ENCODE peak calls at places on chromosomes 2 and 18, in five cellular contexts. One of them, this sample, is unnamed.

GRCh38 chr2:191379375-191379774 is 134.2 kb downstream of the MYO1B start:
- DNase-seq in skeletal muscle cell: no peak
- DNase-seq in CD8-positive, alpha-beta memory T cell: no peak
- DNase-seq in DND-41: no peak
- DNase-seq in heart left ventricle: no peak
- DNase-seq in this sample: no peak

GRCh38 chr2:154952346-154953010 is 254.0 kb downstream of the KCNJ3 start:
- DNase-seq in skeletal muscle cell: no peak
- DNase-seq in CD8-positive, alpha-beta memory T cell: no peak
- DNase-seq in heart left ventricle: no peak
- DNase-seq in DND-41: no peak
- DNase-seq in this sample: peak

GRCh38 chr2:201924453-201924852 is 109.2 kb upstream of the FZD7 start:
- DNase-seq in DND-41: no peak
- DNase-seq in heart left ventricle: no peak
- DNase-seq in CD8-positive, alpha-beta memory T cell: no peak
- DNase-seq in skeletal muscle cell: no peak
- DNase-seq in this sample: no peak

GRCh38 chr2:85902496-85902895 is 13.7 kb upstream of the ST3GAL5 start:
- DNase-seq in CD8-positive, alpha-beta memory T cell: no peak
- DNase-seq in heart left ventricle: no peak
- DNase-seq in DND-41: no peak
- DNase-seq in skeletal muscle cell: no peak
- DNase-seq in this sample: no peak

GRCh38 chr2:28413152-28413895 is 20.7 kb downstream of the FOSL2 start:
- DNase-seq in skeletal muscle cell: peak
- DNase-seq in CD8-positive, alpha-beta memory T cell: no peak
- DNase-seq in DND-41: peak
- DNase-seq in heart left ventricle: peak
- DNase-seq in this sample: no peak

GRCh38 chr18:3722662-3723433 is 272.9 kb downstream of the TGIF1 start:
- DNase-seq in heart left ventricle: no peak
- DNase-seq in skeletal muscle cell: no peak
- DNase-seq in DND-41: no peak
- DNase-seq in CD8-positive, alpha-beta memory T cell: no peak
- DNase-seq in this sample: no peak

GRCh38 chr2:30979822-30980245 is 158.4 kb downstream of the GALNT14 start:
- DNase-seq in CD8-positive, alpha-beta memory T cell: no peak
- DNase-seq in heart left ventricle: peak
- DNase-seq in skeletal muscle cell: peak
- DNase-seq in DND-41: no peak
- DNase-seq in this sample: no peak

GRCh38 chr2:129777757-129778607 is 201.5 kb upstream of the RAB6C start:
- DNase-seq in CD8-positive, alpha-beta memory T cell: no peak
- DNase-seq in DND-41: no peak
- DNase-seq in skeletal muscle cell: no peak
- DNase-seq in heart left ventricle: no peak
- DNase-seq in this sample: no peak

GRCh38 chr2:231780123-231780908 is 766 bp downstream of the PDE6D start:
- DNase-seq in skeletal muscle cell: no peak
- DNase-seq in CD8-positive, alpha-beta memory T cell: peak
- DNase-seq in heart left ventricle: peak
- DNase-seq in DND-41: peak
- DNase-seq in this sample: no peak

GRCh38 chr2:102439065-102439695 is 16.2 kb downstream of the IL18RAP start:
- DNase-seq in skeletal muscle cell: peak
- DNase-seq in heart left ventricle: no peak
- DNase-seq in CD8-positive, alpha-beta memory T cell: no peak
- DNase-seq in DND-41: no peak
- DNase-seq in this sample: no peak

GRCh38 chr2:102010767-102011351 is 19.1 kb downstream of the IL1R2 start:
- DNase-seq in CD8-positive, alpha-beta memory T cell: no peak
- DNase-seq in heart left ventricle: no peak
- DNase-seq in skeletal muscle cell: no peak
- DNase-seq in DND-41: no peak
- DNase-seq in this sample: no peak

GRCh38 chr2:127226520-127227263 is 6.6 kb upstream of the CYP27C1 start:
- DNase-seq in CD8-positive, alpha-beta memory T cell: no peak
- DNase-seq in skeletal muscle cell: peak
- DNase-seq in DND-41: no peak
- DNase-seq in heart left ventricle: no peak
- DNase-seq in this sample: no peak

GRCh38 chr18:58216071-58216471 is 172.0 kb downstream of the NEDD4L start:
- DNase-seq in heart left ventricle: no peak
- DNase-seq in DND-41: no peak
- DNase-seq in CD8-positive, alpha-beta memory T cell: no peak
- DNase-seq in skeletal muscle cell: no peak
- DNase-seq in this sample: no peak

GRCh38 chr2:25103287-25103871 is 61.5 kb downstream of the EFR3B start:
- DNase-seq in DND-41: no peak
- DNase-seq in heart left ventricle: no peak
- DNase-seq in skeletal muscle cell: peak
- DNase-seq in CD8-positive, alpha-beta memory T cell: no peak
- DNase-seq in this sample: no peak

GRCh38 chr18:6836331-6836730 is 106.8 kb downstream of the ARHGAP28 start:
- DNase-seq in DND-41: no peak
- DNase-seq in skeletal muscle cell: no peak
- DNase-seq in CD8-positive, alpha-beta memory T cell: no peak
- DNase-seq in heart left ventricle: no peak
- DNase-seq in this sample: no peak

GRCh38 chr2:181364492-181365175 is 92.6 kb upstream of the ITGA4 start:
- DNase-seq in CD8-positive, alpha-beta memory T cell: no peak
- DNase-seq in heart left ventricle: no peak
- DNase-seq in skeletal muscle cell: peak
- DNase-seq in DND-41: no peak
- DNase-seq in this sample: no peak

GRCh38 chr2:227719637-227720036 is 1.8 kb upstream of the SLC19A3 start:
- DNase-seq in heart left ventricle: no peak
- DNase-seq in skeletal muscle cell: no peak
- DNase-seq in DND-41: no peak
- DNase-seq in CD8-positive, alpha-beta memory T cell: no peak
- DNase-seq in this sample: no peak

GRCh38 chr2:160584972-160585494 is 91.4 kb upstream of the RBMS1 start:
- DNase-seq in CD8-positive, alpha-beta memory T cell: no peak
- DNase-seq in heart left ventricle: no peak
- DNase-seq in DND-41: no peak
- DNase-seq in skeletal muscle cell: no peak
- DNase-seq in this sample: no peak

DNA sequence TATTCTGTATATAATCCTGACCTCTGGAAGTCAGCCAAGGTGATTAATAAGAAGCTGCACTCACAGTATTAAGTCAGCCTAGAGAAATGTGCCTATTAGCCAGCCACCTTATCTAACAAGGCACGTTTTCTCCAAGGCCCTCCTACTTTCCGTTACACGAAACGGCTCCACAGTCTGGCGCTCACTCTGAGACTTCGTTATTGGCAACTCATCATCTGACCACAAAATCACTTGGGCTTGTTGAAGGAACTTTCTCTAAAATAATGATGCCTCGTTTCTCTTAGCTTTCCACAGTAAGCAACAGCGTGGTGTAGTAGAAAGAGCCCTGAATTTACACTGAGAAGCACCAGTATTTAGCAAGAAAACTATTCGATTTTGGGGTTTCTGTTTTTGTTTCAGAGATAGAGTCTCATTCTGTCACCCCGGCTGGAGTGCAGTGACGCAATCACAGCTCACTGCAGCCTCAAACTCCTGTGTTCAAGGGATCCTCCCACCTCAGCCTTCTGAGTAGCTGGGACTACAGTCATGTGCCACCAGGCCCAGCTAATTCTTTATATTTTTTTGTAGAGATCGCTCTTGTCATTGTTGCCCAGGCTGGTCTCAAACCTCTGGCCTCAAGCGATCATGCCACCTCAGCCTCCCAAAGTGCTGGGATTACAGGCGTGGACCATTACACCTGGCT is 53.6 kb upstream of the SLC14A1 start:
- DNase-seq in heart left ventricle: no peak
- DNase-seq in CD8-positive, alpha-beta memory T cell: no peak
- DNase-seq in skeletal muscle cell: no peak
- DNase-seq in DND-41: peak
- DNase-seq in this sample: peak
- H3K4me3 ChIP-seq in heart left ventricle: no peak
- H3K4me3 ChIP-seq in CD8-positive, alpha-beta memory T cell: no peak
- H3K4me3 ChIP-seq in skeletal muscle cell: no peak
- H3K4me3 ChIP-seq in DND-41: no peak
- H3K4me3 ChIP-seq in this sample: no peak

GRCh38 chr18:34039194-34039593 is 185.5 kb downstream of the NOL4 start:
- DNase-seq in DND-41: peak
- DNase-seq in heart left ventricle: no peak
- DNase-seq in skeletal muscle cell: no peak
- DNase-seq in CD8-positive, alpha-beta memory T cell: no peak
- DNase-seq in this sample: peak
- H3K4me3 ChIP-seq in DND-41: no peak
- H3K4me3 ChIP-seq in heart left ventricle: peak
- H3K4me3 ChIP-seq in skeletal muscle cell: no peak
- H3K4me3 ChIP-seq in CD8-positive, alpha-beta memory T cell: no peak
- H3K4me3 ChIP-seq in this sample: no peak

GRCh38 chr18:21815101-21815500 is 74.5 kb downstream of the MIB1 start:
- DNase-seq in DND-41: no peak
- DNase-seq in heart left ventricle: no peak
- DNase-seq in CD8-positive, alpha-beta memory T cell: no peak
- DNase-seq in skeletal muscle cell: no peak
- DNase-seq in this sample: no peak

GRCh38 chr18:21805771-21806366 is 65.3 kb downstream of the MIB1 start:
- DNase-seq in heart left ventricle: no peak
- DNase-seq in CD8-positive, alpha-beta memory T cell: no peak
- DNase-seq in DND-41: no peak
- DNase-seq in skeletal muscle cell: no peak
- DNase-seq in this sample: no peak

GRCh38 chr18:21808185-21808584 is 67.6 kb downstream of the MIB1 start:
- DNase-seq in skeletal muscle cell: no peak
- DNase-seq in heart left ventricle: no peak
- DNase-seq in DND-41: no peak
- DNase-seq in CD8-positive, alpha-beta memory T cell: no peak
- DNase-seq in this sample: no peak

GRCh38 chr18:21809725-21810124 is 69.1 kb downstream of the MIB1 start:
- DNase-seq in skeletal muscle cell: no peak
- DNase-seq in heart left ventricle: no peak
- DNase-seq in CD8-positive, alpha-beta memory T cell: no peak
- DNase-seq in DND-41: no peak
- DNase-seq in this sample: no peak
- H3K4me3 ChIP-seq in skeletal muscle cell: no peak
- H3K4me3 ChIP-seq in heart left ventricle: no peak
- H3K4me3 ChIP-seq in CD8-positive, alpha-beta memory T cell: no peak
- H3K4me3 ChIP-seq in DND-41: no peak
- H3K4me3 ChIP-seq in this sample: no peak

GRCh38 chr2:60437080-60437765 is 116.2 kb downstream of the BCL11A start:
- DNase-seq in skeletal muscle cell: no peak
- DNase-seq in CD8-positive, alpha-beta memory T cell: no peak
- DNase-seq in heart left ventricle: no peak
- DNase-seq in DND-41: peak
- DNase-seq in this sample: no peak
- H3K4me3 ChIP-seq in skeletal muscle cell: no peak
- H3K4me3 ChIP-seq in CD8-positive, alpha-beta memory T cell: no peak
- H3K4me3 ChIP-seq in heart left ventricle: no peak
- H3K4me3 ChIP-seq in DND-41: no peak
- H3K4me3 ChIP-seq in this sample: no peak

GRCh38 chr2:10124538-10125045 is 2.1 kb downstream of the RRM2 start:
- DNase-seq in DND-41: peak
- DNase-seq in heart left ventricle: no peak
- DNase-seq in skeletal muscle cell: peak
- DNase-seq in CD8-positive, alpha-beta memory T cell: peak
- DNase-seq in this sample: peak
- H3K4me3 ChIP-seq in DND-41: peak
- H3K4me3 ChIP-seq in heart left ventricle: no peak
- H3K4me3 ChIP-seq in skeletal muscle cell: peak
- H3K4me3 ChIP-seq in CD8-positive, alpha-beta memory T cell: no peak
- H3K4me3 ChIP-seq in this sample: peak

DNA sequence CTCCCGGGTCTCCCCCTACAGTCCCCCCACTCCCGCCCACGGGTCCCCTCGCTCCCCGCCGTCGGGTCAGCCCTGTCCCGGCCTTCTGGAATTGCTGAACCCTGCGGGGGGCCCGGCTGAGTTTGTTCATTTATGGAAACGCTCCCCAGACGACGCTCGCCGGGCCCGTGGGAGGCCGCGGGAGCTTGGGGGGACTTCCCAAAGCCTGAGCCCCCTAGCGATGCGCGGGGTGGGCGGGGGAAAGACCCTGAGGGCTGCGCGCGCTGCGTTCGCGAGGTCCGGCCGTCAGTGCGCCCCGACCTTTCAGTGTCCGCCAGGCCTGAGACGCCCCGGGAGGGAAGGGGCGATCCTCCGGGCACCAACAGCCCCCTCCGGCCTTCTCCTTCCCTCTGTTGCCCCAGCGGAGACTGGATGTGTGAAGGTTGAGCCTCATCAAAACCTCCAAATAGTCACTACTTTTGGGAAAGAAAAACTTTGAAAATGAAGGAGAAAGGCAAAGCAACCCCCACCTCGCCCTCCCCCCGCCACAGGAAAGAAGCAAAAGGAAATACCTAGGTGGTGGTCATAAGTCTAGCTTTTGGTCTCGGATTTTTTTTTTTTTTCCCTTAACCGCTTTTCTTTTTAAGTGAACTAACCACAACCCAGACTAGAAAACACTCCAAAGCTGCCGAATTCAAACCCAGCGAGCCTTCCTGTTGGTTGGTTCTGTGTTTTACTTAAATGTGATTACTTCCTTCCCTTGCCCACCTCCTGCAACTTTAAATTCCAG is 509 bp upstream of the CYS1 start:
- DNase-seq in DND-41: peak
- DNase-seq in heart left ventricle: no peak
- DNase-seq in skeletal muscle cell: no peak
- DNase-seq in CD8-positive, alpha-beta memory T cell: peak
- DNase-seq in this sample: peak
- H3K4me3 ChIP-seq in DND-41: no peak
- H3K4me3 ChIP-seq in heart left ventricle: peak
- H3K4me3 ChIP-seq in skeletal muscle cell: peak
- H3K4me3 ChIP-seq in CD8-positive, alpha-beta memory T cell: peak
- H3K4me3 ChIP-seq in this sample: no peak

DNA sequence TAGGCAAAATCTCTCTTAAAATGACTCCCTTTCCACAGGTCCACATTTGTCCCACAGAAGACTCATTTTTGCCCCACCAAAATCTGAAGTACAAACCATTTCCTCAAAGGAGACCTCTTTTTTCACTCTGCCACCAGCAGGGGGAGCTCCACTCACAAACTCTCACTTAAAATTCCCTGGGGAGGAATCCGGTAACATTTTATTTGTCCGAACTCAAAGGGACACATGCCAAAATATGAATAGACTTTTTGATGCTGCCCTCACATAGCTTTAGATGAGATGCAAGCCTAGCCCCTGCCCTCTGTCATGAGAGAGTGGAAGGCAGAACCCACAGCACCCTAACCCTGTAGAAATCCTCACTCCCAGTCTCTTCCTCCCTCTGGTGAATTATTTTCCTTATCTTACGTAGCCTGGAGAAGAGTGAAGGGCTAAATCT is 57.1 kb downstream of the RMDN2 start:
- DNase-seq in DND-41: peak
- DNase-seq in skeletal muscle cell: no peak
- DNase-seq in heart left ventricle: peak
- DNase-seq in CD8-positive, alpha-beta memory T cell: peak
- DNase-seq in this sample: peak
- H3K4me3 ChIP-seq in DND-41: no peak
- H3K4me3 ChIP-seq in skeletal muscle cell: peak
- H3K4me3 ChIP-seq in heart left ventricle: peak
- H3K4me3 ChIP-seq in CD8-positive, alpha-beta memory T cell: no peak
- H3K4me3 ChIP-seq in this sample: no peak